ENCODE peak calls at places on chromosomes 5 and 9, in six cellular contexts. J is MCF 10A; Z is stimulated activated CD4-positive, alpha-beta T cell treated with anti-CD3 and anti-CD28 coated beads, Interleukin-15, amount 100 ng/mL, for 1 hour; F is G401; D is substantia nigra; I is NCI-H69. N is an unnamed sample.
A peak's percentile ranks its signal among the peaks of the same experiment; 100 is the strongest.

GRCh38 chr9:20358201-20358600 is 264.1 kb downstream of the MLLT3 start:
- DNase-seq in J (peak; percentile 78), Z (no peak), F (no peak), D (no peak), I (no peak), N (no peak)

GRCh38 chr9:83219154-83219923 is 156.4 kb upstream of the RASEF start:
- DNase-seq in J (peak; percentile 82), Z (no peak), F (peak; percentile 74), D (peak; percentile 45), I (peak; percentile 96), N (no peak)

GRCh38 chr5:141484499-141485304 is at the start of gene PCDHGC4:
- DNase-seq in J (no peak), Z (no peak), F (peak; percentile 88), D (no peak), I (peak; percentile 78), N (peak; percentile 68)

GRCh38 chr9:114307323-114308250 is 15.3 kb upstream of the ORM1 start:
- DNase-seq in J (no peak), Z (no peak), F (no peak), D (no peak), I (no peak), N (no peak)

GRCh38 chr5:170757669-170758068 is 25.9 kb upstream of the GABRP start:
- DNase-seq in J (no peak), Z (no peak), F (no peak), D (no peak), I (no peak), N (no peak)

GRCh38 chr5:10289353-10289752 is 18.3 kb downstream of the CMBL start:
- DNase-seq in J (peak; percentile 52), Z (no peak), F (no peak), D (no peak), I (peak; percentile 71), N (no peak)

GRCh38 chr5:176425138-176425537 is 8.8 kb upstream of the CLTB start:
- DNase-seq in J (no peak), Z (no peak), F (no peak), D (no peak), I (no peak), N (no peak)

GRCh38 chr5:131279209-131279608 is 15.4 kb downstream of the CDC42SE2 start:
- DNase-seq in J (no peak), Z (no peak), F (no peak), D (no peak), I (no peak), N (no peak)

GRCh38 chr5:131548190-131548589 is 86.8 kb downstream of the RAPGEF6 start:
- DNase-seq in J (no peak), Z (no peak), F (no peak), D (no peak), I (no peak), N (no peak)

GRCh38 chr5:82676663-82677062 is 398.5 kb upstream of the RPS23 start:
- DNase-seq in J (no peak), Z (no peak), F (no peak), D (no peak), I (no peak), N (no peak)

GRCh38 chr9:94912700-94913249 is 186.3 kb downstream of the AOPEP start:
- DNase-seq in J (peak; percentile 82), Z (no peak), F (peak; percentile 43), D (no peak), I (peak; percentile 77), N (no peak)

GRCh38 chr5:125227333-125228075 is 481.1 kb upstream of the ZNF608 start:
- DNase-seq in J (peak; percentile 66), Z (no peak), F (no peak), D (no peak), I (peak; percentile 53), N (peak; percentile 8)

GRCh38 chr5:57277085-57277484 is 103.2 kb downstream of the GPBP1 start:
- DNase-seq in J (peak; percentile 35), Z (no peak), F (no peak), D (no peak), I (peak; percentile 19), N (no peak)

GRCh38 chr5:133397432-133397831 is 214.9 kb downstream of the FSTL4 start:
- DNase-seq in J (no peak), Z (no peak), F (no peak), D (no peak), I (no peak), N (no peak)

GRCh38 chr9:36939655-36940578 is 94.2 kb downstream of the PAX5 start:
- DNase-seq in J (no peak), Z (no peak), F (no peak), D (no peak), I (peak; percentile 90), N (no peak)

GRCh38 chr5:170791325-170791954 is 7.9 kb downstream of the GABRP start:
- DNase-seq in J (peak; percentile 88), Z (no peak), F (peak; percentile 87), D (peak; percentile 68), I (peak; percentile 88), N (peak; percentile 60)

GRCh38 chr9:19517202-19517942 is 108.6 kb downstream of the ACER2 start:
- DNase-seq in J (peak; percentile 20), Z (no peak), F (no peak), D (no peak), I (peak; percentile 62), N (peak; percentile 5)

GRCh38 chr5:73338201-73339126 is 110.1 kb downstream of the FOXD1 start:
- DNase-seq in J (no peak), Z (no peak), F (no peak), D (no peak), I (peak; percentile 72), N (peak; percentile 55)

GRCh38 chr5:59326551-59326950 is 567.0 kb downstream of the PDE4D start:
- DNase-seq in J (no peak), Z (no peak), F (no peak), D (no peak), I (no peak), N (no peak)